ENCODE peak calls at places on chromosomes 4 and X, in seven cellular contexts. One of them, this sample, is unnamed.

GRCh38 chr4:153448003-153448731 is 18.0 kb upstream of the TMEM131L start:
- DNase-seq in MM.1S: no peak
- DNase-seq in NCI-H1105: peak
- DNase-seq in Panc1: no peak
- DNase-seq in NB4: no peak
- DNase-seq in HS-5: no peak
- DNase-seq in stimulated activated CD4-positive, alpha-beta T cell treated with anti-CD3 and anti-CD28 coated beads, Interleukin-2, amount 100 ng/mL, for 24 hours: no peak
- DNase-seq in this sample: no peak

GRCh38 chrX:11672213-11672612 is 6.5 kb upstream of the ARHGAP6 start:
- DNase-seq in MM.1S: no peak
- DNase-seq in NCI-H1105: no peak
- DNase-seq in Panc1: no peak
- DNase-seq in NB4: no peak
- DNase-seq in HS-5: no peak
- DNase-seq in stimulated activated CD4-positive, alpha-beta T cell treated with anti-CD3 and anti-CD28 coated beads, Interleukin-2, amount 100 ng/mL, for 24 hours: no peak
- DNase-seq in this sample: no peak

GRCh38 chrX:13252726-13253125 is 67.1 kb downstream of the ATXN3L start:
- DNase-seq in MM.1S: no peak
- DNase-seq in NCI-H1105: no peak
- DNase-seq in Panc1: no peak
- DNase-seq in NB4: no peak
- DNase-seq in HS-5: no peak
- DNase-seq in stimulated activated CD4-positive, alpha-beta T cell treated with anti-CD3 and anti-CD28 coated beads, Interleukin-2, amount 100 ng/mL, for 24 hours: no peak
- DNase-seq in this sample: no peak

GRCh38 chr4:101643201-101643600 is 147.3 kb upstream of the BANK1 start:
- DNase-seq in MM.1S: no peak
- DNase-seq in NCI-H1105: no peak
- DNase-seq in Panc1: no peak
- DNase-seq in NB4: peak
- DNase-seq in HS-5: no peak
- DNase-seq in stimulated activated CD4-positive, alpha-beta T cell treated with anti-CD3 and anti-CD28 coated beads, Interleukin-2, amount 100 ng/mL, for 24 hours: no peak
- DNase-seq in this sample: no peak

GRCh38 chrX:140548985-140549384 is 44.1 kb upstream of the SOX3 start:
- DNase-seq in MM.1S: no peak
- DNase-seq in NCI-H1105: no peak
- DNase-seq in Panc1: no peak
- DNase-seq in NB4: no peak
- DNase-seq in HS-5: no peak
- DNase-seq in stimulated activated CD4-positive, alpha-beta T cell treated with anti-CD3 and anti-CD28 coated beads, Interleukin-2, amount 100 ng/mL, for 24 hours: no peak
- DNase-seq in this sample: no peak

GRCh38 chr4:88077911-88078310 is 70.5 kb downstream of the PKD2 start:
- DNase-seq in MM.1S: no peak
- DNase-seq in NCI-H1105: no peak
- DNase-seq in Panc1: no peak
- DNase-seq in NB4: no peak
- DNase-seq in HS-5: no peak
- DNase-seq in stimulated activated CD4-positive, alpha-beta T cell treated with anti-CD3 and anti-CD28 coated beads, Interleukin-2, amount 100 ng/mL, for 24 hours: no peak
- DNase-seq in this sample: no peak

GRCh38 chr4:169225058-169225751 is 45.6 kb downstream of the SH3RF1 start:
- DNase-seq in MM.1S: no peak
- DNase-seq in NCI-H1105: no peak
- DNase-seq in Panc1: peak
- DNase-seq in NB4: peak
- DNase-seq in HS-5: peak
- DNase-seq in stimulated activated CD4-positive, alpha-beta T cell treated with anti-CD3 and anti-CD28 coated beads, Interleukin-2, amount 100 ng/mL, for 24 hours: no peak
- DNase-seq in this sample: no peak

GRCh38 chr4:83170952-83171399 is 56.4 kb upstream of the PLAC8 start:
- DNase-seq in MM.1S: no peak
- DNase-seq in NCI-H1105: peak
- DNase-seq in Panc1: no peak
- DNase-seq in NB4: no peak
- DNase-seq in HS-5: no peak
- DNase-seq in stimulated activated CD4-positive, alpha-beta T cell treated with anti-CD3 and anti-CD28 coated beads, Interleukin-2, amount 100 ng/mL, for 24 hours: no peak
- DNase-seq in this sample: no peak

GRCh38 chrX:40145670-40146470 is 48.1 kb upstream of the BCOR start:
- DNase-seq in MM.1S: no peak
- DNase-seq in NCI-H1105: no peak
- DNase-seq in Panc1: no peak
- DNase-seq in NB4: no peak
- DNase-seq in HS-5: no peak
- DNase-seq in stimulated activated CD4-positive, alpha-beta T cell treated with anti-CD3 and anti-CD28 coated beads, Interleukin-2, amount 100 ng/mL, for 24 hours: no peak
- DNase-seq in this sample: no peak

GRCh38 chrX:134694935-134695334 is 36.7 kb upstream of the PLAC1 start:
- DNase-seq in MM.1S: no peak
- DNase-seq in NCI-H1105: no peak
- DNase-seq in Panc1: no peak
- DNase-seq in NB4: no peak
- DNase-seq in HS-5: no peak
- DNase-seq in stimulated activated CD4-positive, alpha-beta T cell treated with anti-CD3 and anti-CD28 coated beads, Interleukin-2, amount 100 ng/mL, for 24 hours: no peak
- DNase-seq in this sample: no peak

GRCh38 chr4:26884486-26884988 is 23.9 kb downstream of the STIM2 start:
- DNase-seq in MM.1S: no peak
- DNase-seq in NCI-H1105: no peak
- DNase-seq in Panc1: no peak
- DNase-seq in NB4: no peak
- DNase-seq in HS-5: no peak
- DNase-seq in stimulated activated CD4-positive, alpha-beta T cell treated with anti-CD3 and anti-CD28 coated beads, Interleukin-2, amount 100 ng/mL, for 24 hours: no peak
- DNase-seq in this sample: no peak

GRCh38 chr4:55500072-55500471 is 46.6 kb downstream of the CLOCK start:
- DNase-seq in MM.1S: no peak
- DNase-seq in NCI-H1105: no peak
- DNase-seq in Panc1: no peak
- DNase-seq in NB4: no peak
- DNase-seq in HS-5: no peak
- DNase-seq in stimulated activated CD4-positive, alpha-beta T cell treated with anti-CD3 and anti-CD28 coated beads, Interleukin-2, amount 100 ng/mL, for 24 hours: no peak
- DNase-seq in this sample: no peak

GRCh38 chrX:104098151-104098808 is 14.0 kb upstream of the ZCCHC18 start:
- DNase-seq in MM.1S: peak
- DNase-seq in NCI-H1105: peak
- DNase-seq in Panc1: peak
- DNase-seq in NB4: peak
- DNase-seq in HS-5: no peak
- DNase-seq in stimulated activated CD4-positive, alpha-beta T cell treated with anti-CD3 and anti-CD28 coated beads, Interleukin-2, amount 100 ng/mL, for 24 hours: peak
- DNase-seq in this sample: peak

GRCh38 chr4:170687751-170688150 is 598.0 kb upstream of the AADAT start:
- DNase-seq in MM.1S: no peak
- DNase-seq in NCI-H1105: no peak
- DNase-seq in Panc1: no peak
- DNase-seq in NB4: no peak
- DNase-seq in HS-5: no peak
- DNase-seq in stimulated activated CD4-positive, alpha-beta T cell treated with anti-CD3 and anti-CD28 coated beads, Interleukin-2, amount 100 ng/mL, for 24 hours: no peak
- DNase-seq in this sample: no peak

GRCh38 chrX:121569609-121570008 is 522.2 kb downstream of the GLUD2 start:
- DNase-seq in MM.1S: no peak
- DNase-seq in NCI-H1105: no peak
- DNase-seq in Panc1: no peak
- DNase-seq in NB4: no peak
- DNase-seq in HS-5: no peak
- DNase-seq in stimulated activated CD4-positive, alpha-beta T cell treated with anti-CD3 and anti-CD28 coated beads, Interleukin-2, amount 100 ng/mL, for 24 hours: no peak
- DNase-seq in this sample: no peak

GRCh38 chrX:110741213-110741796 is 54.3 kb downstream of the CHRDL1 start:
- DNase-seq in MM.1S: no peak
- DNase-seq in NCI-H1105: no peak
- DNase-seq in Panc1: no peak
- DNase-seq in NB4: no peak
- DNase-seq in HS-5: no peak
- DNase-seq in stimulated activated CD4-positive, alpha-beta T cell treated with anti-CD3 and anti-CD28 coated beads, Interleukin-2, amount 100 ng/mL, for 24 hours: no peak
- DNase-seq in this sample: no peak

GRCh38 chr4:10622728-10623127 is 61.8 kb downstream of the CLNK start:
- DNase-seq in MM.1S: peak
- DNase-seq in NCI-H1105: no peak
- DNase-seq in Panc1: no peak
- DNase-seq in NB4: peak
- DNase-seq in HS-5: no peak
- DNase-seq in stimulated activated CD4-positive, alpha-beta T cell treated with anti-CD3 and anti-CD28 coated beads, Interleukin-2, amount 100 ng/mL, for 24 hours: no peak
- DNase-seq in this sample: no peak

GRCh38 chr4:9812530-9813340 is 31.3 kb downstream of the DRD5 start:
- DNase-seq in MM.1S: peak
- DNase-seq in NCI-H1105: no peak
- DNase-seq in Panc1: no peak
- DNase-seq in NB4: peak
- DNase-seq in HS-5: no peak
- DNase-seq in stimulated activated CD4-positive, alpha-beta T cell treated with anti-CD3 and anti-CD28 coated beads, Interleukin-2, amount 100 ng/mL, for 24 hours: no peak
- DNase-seq in this sample: no peak

GRCh38 chr4:2281575-2282343 is 19.9 kb upstream of the MXD4 start:
- DNase-seq in MM.1S: peak
- DNase-seq in NCI-H1105: no peak
- DNase-seq in Panc1: no peak
- DNase-seq in NB4: peak
- DNase-seq in HS-5: no peak
- DNase-seq in stimulated activated CD4-positive, alpha-beta T cell treated with anti-CD3 and anti-CD28 coated beads, Interleukin-2, amount 100 ng/mL, for 24 hours: peak
- DNase-seq in this sample: peak

GRCh38 chr4:184395451-184395917 is 78.9 kb downstream of the IRF2 start:
- DNase-seq in MM.1S: no peak
- DNase-seq in NCI-H1105: no peak
- DNase-seq in Panc1: no peak
- DNase-seq in NB4: no peak
- DNase-seq in HS-5: no peak
- DNase-seq in stimulated activated CD4-positive, alpha-beta T cell treated with anti-CD3 and anti-CD28 coated beads, Interleukin-2, amount 100 ng/mL, for 24 hours: no peak
- DNase-seq in this sample: no peak

GRCh38 chr4:102466298-102466697 is 34.9 kb upstream of the NFKB1 start:
- DNase-seq in MM.1S: no peak
- DNase-seq in NCI-H1105: no peak
- DNase-seq in Panc1: no peak
- DNase-seq in NB4: no peak
- DNase-seq in HS-5: no peak
- DNase-seq in stimulated activated CD4-positive, alpha-beta T cell treated with anti-CD3 and anti-CD28 coated beads, Interleukin-2, amount 100 ng/mL, for 24 hours: no peak
- DNase-seq in this sample: no peak

GRCh38 chr4:175542787-175543186 is 269.3 kb downstream of the GPM6A start:
- DNase-seq in MM.1S: no peak
- DNase-seq in NCI-H1105: peak
- DNase-seq in Panc1: no peak
- DNase-seq in NB4: no peak
- DNase-seq in HS-5: no peak
- DNase-seq in stimulated activated CD4-positive, alpha-beta T cell treated with anti-CD3 and anti-CD28 coated beads, Interleukin-2, amount 100 ng/mL, for 24 hours: no peak
- DNase-seq in this sample: no peak

GRCh38 chr4:162838671-162839070 is 328.0 kb downstream of the NAF1 start:
- DNase-seq in MM.1S: no peak
- DNase-seq in NCI-H1105: no peak
- DNase-seq in Panc1: no peak
- DNase-seq in NB4: no peak
- DNase-seq in HS-5: no peak
- DNase-seq in stimulated activated CD4-positive, alpha-beta T cell treated with anti-CD3 and anti-CD28 coated beads, Interleukin-2, amount 100 ng/mL, for 24 hours: no peak
- DNase-seq in this sample: no peak